ENCODE peak calls at places on chromosomes 12 and 14, in seven cellular contexts. X is GM12878; E is fibroblast of lung; H is heart left ventricle; Z is upper lobe of right lung; O is astrocyte; D is CD8-positive, alpha-beta T cell. L is an unnamed sample.

GRCh38 chr14:35532783-35533356 is 1.1 kb upstream of the INSM2 start:
- DNase-seq in X (no peak), E (no peak), H (no peak), Z (no peak), O (no peak), D (no peak), L (no peak)

GRCh38 chr14:32724864-32725550 is 213.7 kb upstream of the NPAS3 start:
- DNase-seq in X (no peak), E (peak; percentile 93), H (no peak), Z (no peak), O (peak; percentile 93), D (no peak), L (no peak)

GRCh38 chr12:67038486-67038885 is 230.7 kb upstream of the CAND1 start:
- DNase-seq in X (no peak), E (peak; percentile 27), H (no peak), Z (no peak), O (no peak), D (no peak), L (no peak)

GRCh38 chr12:10167588-10167987 is 4.3 kb downstream of the OLR1 start:
- DNase-seq in X (no peak), E (no peak), H (no peak), Z (no peak), O (no peak), D (no peak), L (no peak)

GRCh38 chr14:60944206-60944605 is 36.7 kb downstream of the TRMT5 start:
- DNase-seq in X (no peak), E (no peak), H (no peak), Z (no peak), O (no peak), D (no peak), L (no peak)

GRCh38 chr14:51211149-51211548 is 28.9 kb upstream of the TMX1 start:
- DNase-seq in X (no peak), E (peak; percentile 59), H (no peak), Z (no peak), O (peak; percentile 35), D (no peak), L (no peak)

GRCh38 chr12:110149104-110149660 is 25.0 kb downstream of the IFT81 start:
- DNase-seq in X (peak; percentile 16), E (no peak), H (no peak), Z (no peak), O (no peak), D (no peak), L (no peak)

GRCh38 chr14:26370118-26370517 is 227.7 kb downstream of the NOVA1 start:
- DNase-seq in X (no peak), E (peak; percentile 11), H (no peak), Z (no peak), O (no peak), D (no peak), L (no peak)

GRCh38 chr14:102454711-102455110 is 54.9 kb downstream of the ANKRD9 start:
- DNase-seq in X (no peak), E (no peak), H (no peak), Z (no peak), O (no peak), D (no peak), L (no peak)

GRCh38 chr12:104090685-104091084 is 26.4 kb downstream of the HCFC2 start:
- DNase-seq in X (no peak), E (no peak), H (no peak), Z (no peak), O (no peak), D (no peak), L (no peak)

GRCh38 chr14:61388173-61388975 is 67.0 kb downstream of the PRKCH start:
- DNase-seq in X (peak; percentile 86), E (peak; percentile 25), H (no peak), Z (no peak), O (peak; percentile 23), D (no peak), L (no peak)

GRCh38 chr12:43338848-43339526 is 213.0 kb downstream of the ADAMTS20 start:
- DNase-seq in X (peak; percentile 42), E (peak; percentile 77), H (no peak), Z (no peak), O (peak; percentile 74), D (no peak), L (peak; percentile 38)

GRCh38 chr12:72282721-72283120 is 10.6 kb downstream of the TRHDE start:
- DNase-seq in X (no peak), E (peak; percentile 56), H (no peak), Z (no peak), O (no peak), D (no peak), L (no peak)

GRCh38 chr12:27801630-27802029 is 21.6 kb upstream of the MANSC4 start:
- DNase-seq in X (no peak), E (no peak), H (no peak), Z (no peak), O (no peak), D (no peak), L (no peak)

GRCh38 chr12:132949936-132950837 is 5.9 kb downstream of the ZNF605 start:
- DNase-seq in X (no peak), E (no peak), H (no peak), Z (no peak), O (no peak), D (no peak), L (no peak)
- H3K9me3 ChIP-seq in X (peaks cover 54% of the 10 kb centered on the region), E (peaks cover 24% of the 10 kb centered on the region), H (peaks cover 77% of the 10 kb centered on the region), Z (peaks cover 38% of the 10 kb centered on the region), O (peaks cover 50% of the 10 kb centered on the region), D (peaks cover 9% of the 10 kb centered on the region), L (peaks cover 40% of the 10 kb centered on the region)

DNA sequence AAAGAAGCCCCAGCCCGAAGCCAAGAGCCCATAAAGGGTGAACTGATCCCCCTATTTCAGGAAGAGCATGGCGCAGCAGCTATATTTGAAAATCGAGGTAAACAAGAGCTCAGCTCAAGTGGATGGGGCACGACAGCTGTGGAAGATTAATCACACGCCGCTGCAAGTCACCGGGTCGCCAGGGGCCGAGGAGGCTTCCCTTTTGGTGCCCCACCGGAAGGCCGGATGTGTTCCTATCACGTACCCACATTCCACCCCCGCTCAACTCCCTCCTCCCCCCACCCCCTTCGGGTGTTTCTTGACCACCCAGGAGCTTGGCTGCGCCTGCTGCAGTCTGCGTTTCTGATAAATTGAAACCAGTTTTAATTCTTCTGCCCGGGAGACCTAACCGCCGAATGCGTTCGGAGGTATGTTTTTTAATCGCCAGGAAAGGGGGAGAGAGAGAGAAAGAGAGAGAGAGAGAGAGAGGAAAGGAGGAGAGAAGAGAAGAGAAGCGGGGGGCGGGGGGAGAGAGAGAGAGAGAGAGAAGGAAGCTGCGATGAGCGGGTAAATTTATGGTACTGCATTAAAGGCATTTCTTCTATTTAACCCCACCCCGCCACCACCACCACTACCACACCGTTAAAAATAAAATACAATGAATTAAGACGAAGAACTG is 1.8 kb downstream of the SLC8A3 start:
- DNase-seq in X (no peak), E (peak; percentile 1), H (no peak), Z (no peak), O (no peak), D (no peak), L (peak; percentile 21)
- H3K27me3 ChIP-seq in X (peaks cover 8% of the 10 kb centered on the region), E (peaks cover 3% of the 10 kb centered on the region), H (peaks cover 53% of the 10 kb centered on the region), Z (peaks cover 69% of the 10 kb centered on the region), O (peaks cover 16% of the 10 kb centered on the region), D (peaks cover 16% of the 10 kb centered on the region), L (peaks cover 71% of the 10 kb centered on the region)

DNA sequence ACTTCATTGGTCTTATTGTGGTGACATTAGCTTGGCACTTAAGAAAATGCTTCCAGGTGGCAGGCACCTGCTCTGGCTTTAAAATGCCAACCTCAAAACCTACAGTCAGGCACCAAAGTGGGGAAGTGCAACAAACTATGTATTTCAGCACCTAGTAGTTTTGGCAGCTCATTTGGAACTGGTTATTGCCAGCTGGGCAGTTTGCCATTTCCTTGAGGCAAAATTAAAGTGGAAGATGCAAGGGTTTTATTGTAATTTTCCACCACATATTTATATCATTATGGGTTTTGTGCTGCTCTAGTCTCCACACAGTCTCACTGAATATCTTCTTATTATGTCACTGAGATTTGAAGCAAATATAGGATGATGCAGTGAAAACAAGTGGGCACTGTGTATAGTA is 117.0 kb downstream of the PRKD1 start:
- DNase-seq in X (no peak), E (peak; percentile 25), H (no peak), Z (no peak), O (no peak), D (no peak), L (no peak)
- H3K9me3 ChIP-seq in X (no peaks in the 10 kb centered on the region), E (no peaks in the 10 kb centered on the region), H (no peaks in the 10 kb centered on the region), Z (no peaks in the 10 kb centered on the region), O (no peaks in the 10 kb centered on the region), D (peaks cover 9% of the 10 kb centered on the region), L (no peaks in the 10 kb centered on the region)

GRCh38 chr12:51722387-51722786 is 126.1 kb downstream of the FIGNL2 start:
- DNase-seq in X (no peak), E (no peak), H (no peak), Z (no peak), O (no peak), D (no peak), L (no peak)
- H3K27me3 ChIP-seq in X (peaks cover 3% of the 10 kb centered on the region), E (no peaks in the 10 kb centered on the region), H (peaks cover 38% of the 10 kb centered on the region), Z (peaks cover 11% of the 10 kb centered on the region), O (no peaks in the 10 kb centered on the region), D (no peaks in the 10 kb centered on the region), L (no peaks in the 10 kb centered on the region)

DNA sequence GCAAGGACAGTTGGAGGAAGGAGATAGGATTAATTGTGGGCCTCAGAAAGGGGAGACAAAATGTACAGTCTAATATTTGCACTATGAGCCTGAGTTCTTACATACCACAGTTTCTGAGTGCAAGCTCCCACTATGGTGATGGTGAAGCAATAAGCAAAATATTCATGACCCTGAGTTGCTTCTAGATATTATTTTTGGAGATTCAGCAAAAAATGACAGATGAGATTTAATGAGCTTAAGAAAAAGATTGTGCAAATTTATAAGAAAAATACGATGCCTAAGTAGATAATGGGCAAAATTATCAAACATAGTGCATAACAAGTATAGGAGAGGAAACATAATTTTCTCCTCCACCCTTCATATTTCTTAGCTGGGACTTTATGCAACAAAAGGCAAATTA is 66.9 kb downstream of the DHRS2 start:
- DNase-seq in X (no peak), E (no peak), H (no peak), Z (no peak), O (no peak), D (no peak), L (no peak)
- H3K9me3 ChIP-seq in X (peaks cover 2% of the 10 kb centered on the region), E (no peaks in the 10 kb centered on the region), H (peaks cover 17% of the 10 kb centered on the region), Z (peaks cover 10% of the 10 kb centered on the region), O (no peaks in the 10 kb centered on the region), D (no peaks in the 10 kb centered on the region), L (peaks cover 15% of the 10 kb centered on the region)

GRCh38 chr14:93893550-93894329 is 33.4 kb upstream of the FAM181A start:
- DNase-seq in X (no peak), E (no peak), H (no peak), Z (no peak), O (no peak), D (no peak), L (no peak)

GRCh38 chr14:93892923-93893549 is 34.1 kb upstream of the FAM181A start:
- DNase-seq in X (no peak), E (peak; percentile 24), H (peak; percentile 63), Z (peak; percentile 85), O (peak; percentile 17), D (peak; percentile 82), L (peak; percentile 87)

GRCh38 chr14:93892505-93892839 is 34.7 kb upstream of the FAM181A start:
- DNase-seq in X (no peak), E (no peak), H (no peak), Z (no peak), O (no peak), D (no peak), L (no peak)

GRCh38 chr14:93897476-93897845 is 29.7 kb upstream of the FAM181A start:
- DNase-seq in X (no peak), E (no peak), H (no peak), Z (no peak), O (no peak), D (no peak), L (no peak)

DNA sequence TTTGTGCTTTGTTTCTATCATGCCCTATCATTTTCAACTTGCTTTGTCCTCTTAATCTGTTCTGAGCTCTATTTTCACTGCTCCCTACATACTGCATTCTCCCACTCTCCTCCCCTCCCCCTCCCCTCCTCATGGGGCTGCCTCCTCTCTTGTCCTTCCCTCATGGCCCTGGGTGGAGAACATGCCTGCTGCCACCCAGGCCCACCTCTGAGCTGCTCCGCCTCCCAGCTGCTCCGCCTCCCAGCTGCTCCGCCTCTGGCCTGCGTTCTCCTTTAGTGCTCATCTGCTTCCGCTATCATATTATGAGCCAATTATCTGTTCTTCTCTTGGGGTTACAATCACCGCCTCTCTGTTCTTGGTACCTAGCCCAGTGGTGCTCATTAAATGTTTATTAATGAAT is 32.2 kb upstream of the FAM181A start:
- DNase-seq in X (no peak), E (no peak), H (no peak), Z (no peak), O (no peak), D (no peak), L (peak; percentile 57)
- H3K27me3 ChIP-seq in X (peaks cover 7% of the 10 kb centered on the region), E (no peaks in the 10 kb centered on the region), H (no peaks in the 10 kb centered on the region), Z (no peaks in the 10 kb centered on the region), O (no peaks in the 10 kb centered on the region), D (no peaks in the 10 kb centered on the region), L (no peaks in the 10 kb centered on the region)